ENCODE peak calls at places on chromosomes 12 and 14, in seven cellular contexts. G, O, S, A, F, R and U are unnamed samples.

GRCh38 chr14:81337073-81337472 is 63.1 kb downstream of the STON2 start:
- DNase-seq in G (no peak), O (no peak), S (no peak), A (no peak), F (no peak), R (no peak), U (no peak)

GRCh38 chr14:29971101-29971500 is 43.5 kb upstream of the PRKD1 start:
- DNase-seq in G (no peak), O (no peak), S (no peak), A (no peak), F (no peak), R (no peak), U (no peak)

GRCh38 chr12:2894961-2895360 is 4.3 kb downstream of the TULP3 start:
- DNase-seq in G (no peak), O (no peak), S (no peak), A (no peak), F (no peak), R (no peak), U (no peak)

GRCh38 chr14:68781161-68782021 is 11.5 kb downstream of the ZFP36L1 start:
- DNase-seq in G (no peak), O (no peak), S (no peak), A (no peak), F (no peak), R (no peak), U (peak; percentile 60)

GRCh38 chr14:40850191-40850590 is 756.5 kb upstream of the LRFN5 start:
- DNase-seq in G (no peak), O (no peak), S (no peak), A (no peak), F (no peak), R (no peak), U (peak; percentile 11)

GRCh38 chr14:67428501-67429031 is 16.6 kb upstream of the PLEK2 start:
- DNase-seq in G (peak; percentile 57), O (peak; percentile 50), S (no peak), A (peak; percentile 75), F (no peak), R (peak; percentile 93), U (peak; percentile 88)

GRCh38 chr12:122050706-122051105 is 27.9 kb upstream of the MLXIP start:
- DNase-seq in G (no peak), O (no peak), S (no peak), A (no peak), F (no peak), R (no peak), U (no peak)

GRCh38 chr12:10031771-10032175 is 1.3 kb downstream of the CLEC9A start:
- DNase-seq in G (peak; percentile 86), O (peak; percentile 54), S (no peak), A (peak; percentile 87), F (peak; percentile 25), R (peak; percentile 93), U (peak; percentile 83)

GRCh38 chr14:52063107-52063506 is 5.8 kb downstream of the NID2 start:
- DNase-seq in G (no peak), O (no peak), S (no peak), A (peak; percentile 37), F (no peak), R (no peak), U (peak; percentile 28)

GRCh38 chr12:132261328-132262138 is 67.9 kb downstream of the GALNT9 start:
- DNase-seq in G (no peak), O (no peak), S (no peak), A (no peak), F (no peak), R (no peak), U (no peak)

GRCh38 chr12:121580959-121581680 is at the start of gene KDM2B:
- DNase-seq in G (peak; percentile 79), O (peak; percentile 65), S (peak; percentile 54), A (peak; percentile 67), F (no peak), R (peak; percentile 27), U (peak; percentile 90)

GRCh38 chr12:16685107-16685506 is 79.1 kb upstream of the LMO3 start:
- DNase-seq in G (no peak), O (no peak), S (no peak), A (peak; percentile 1), F (no peak), R (no peak), U (peak; percentile 5)

GRCh38 chr12:126554599-126554998 is 1489.4 kb downstream of the AACS start:
- DNase-seq in G (no peak), O (peak; percentile 57), S (no peak), A (no peak), F (peak; percentile 19), R (no peak), U (peak; percentile 26)

GRCh38 chr12:104656921-104657320 is 200.2 kb downstream of the CHST11 start:
- DNase-seq in G (peak; percentile 18), O (no peak), S (no peak), A (peak; percentile 54), F (no peak), R (no peak), U (no peak)

GRCh38 chr12:86647800-86648199 is 391.6 kb upstream of the MGAT4C start:
- DNase-seq in G (no peak), O (no peak), S (no peak), A (no peak), F (no peak), R (no peak), U (no peak)

DNA sequence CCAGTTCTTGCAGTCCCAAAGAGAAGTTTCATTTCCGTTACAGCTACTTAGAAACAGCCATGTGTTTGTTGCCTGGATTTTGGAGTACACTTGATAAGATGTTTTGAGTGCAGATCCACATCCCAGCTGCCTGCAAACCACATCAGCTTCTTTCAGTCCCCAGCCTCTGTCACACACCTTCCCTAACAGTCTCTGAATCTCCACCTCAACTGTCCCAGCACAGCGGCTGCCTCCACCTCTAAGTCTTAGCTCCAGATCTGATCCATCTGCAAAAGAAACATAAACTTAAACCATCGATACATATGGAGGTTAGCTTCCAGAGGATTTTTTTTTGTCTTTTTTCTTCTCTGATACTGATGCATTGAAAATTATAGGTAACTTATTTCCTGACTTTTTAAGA is 8.4 kb downstream of the CD163 start:
- DNase-seq in G (no peak), O (no peak), S (no peak), A (no peak), F (no peak), R (no peak), U (no peak)
- H2BK120ac ChIP-seq in G (no peak overlapping the region), O (no peak overlapping the region), S (no peak overlapping the region), A (no peak overlapping the region), F (no peak overlapping the region), R (no peak overlapping the region), U (no peak overlapping the region)

GRCh38 chr12:49297695-49298060 is 2.7 kb downstream of the PRPH start:
- DNase-seq in G (no peak), O (no peak), S (no peak), A (no peak), F (no peak), R (no peak), U (no peak)
- H2BK120ac ChIP-seq in G (no peak overlapping the region), O (no peak overlapping the region), S (no peak overlapping the region), A (no peak overlapping the region), F (no peak overlapping the region), R (no peak overlapping the region), U (no peak overlapping the region)

GRCh38 chr12:54049164-54049563 is 4.5 kb upstream of the HOXC4 start:
- DNase-seq in G (no peak), O (no peak), S (no peak), A (no peak), F (no peak), R (no peak), U (no peak)

GRCh38 chr12:54052745-54053624 is 650 bp upstream of the HOXC4 start:
- DNase-seq in G (peak; percentile 34), O (peak; percentile 67), S (no peak), A (no peak), F (no peak), R (no peak), U (peak; percentile 56)

GRCh38 chr12:54050479-54050805 is 3.2 kb upstream of the HOXC4 start:
- DNase-seq in G (no peak), O (no peak), S (no peak), A (no peak), F (no peak), R (no peak), U (no peak)

GRCh38 chr12:54051916-54052744 is 1.5 kb upstream of the HOXC4 start:
- DNase-seq in G (peak; percentile 44), O (no peak), S (no peak), A (no peak), F (no peak), R (no peak), U (no peak)

DNA sequence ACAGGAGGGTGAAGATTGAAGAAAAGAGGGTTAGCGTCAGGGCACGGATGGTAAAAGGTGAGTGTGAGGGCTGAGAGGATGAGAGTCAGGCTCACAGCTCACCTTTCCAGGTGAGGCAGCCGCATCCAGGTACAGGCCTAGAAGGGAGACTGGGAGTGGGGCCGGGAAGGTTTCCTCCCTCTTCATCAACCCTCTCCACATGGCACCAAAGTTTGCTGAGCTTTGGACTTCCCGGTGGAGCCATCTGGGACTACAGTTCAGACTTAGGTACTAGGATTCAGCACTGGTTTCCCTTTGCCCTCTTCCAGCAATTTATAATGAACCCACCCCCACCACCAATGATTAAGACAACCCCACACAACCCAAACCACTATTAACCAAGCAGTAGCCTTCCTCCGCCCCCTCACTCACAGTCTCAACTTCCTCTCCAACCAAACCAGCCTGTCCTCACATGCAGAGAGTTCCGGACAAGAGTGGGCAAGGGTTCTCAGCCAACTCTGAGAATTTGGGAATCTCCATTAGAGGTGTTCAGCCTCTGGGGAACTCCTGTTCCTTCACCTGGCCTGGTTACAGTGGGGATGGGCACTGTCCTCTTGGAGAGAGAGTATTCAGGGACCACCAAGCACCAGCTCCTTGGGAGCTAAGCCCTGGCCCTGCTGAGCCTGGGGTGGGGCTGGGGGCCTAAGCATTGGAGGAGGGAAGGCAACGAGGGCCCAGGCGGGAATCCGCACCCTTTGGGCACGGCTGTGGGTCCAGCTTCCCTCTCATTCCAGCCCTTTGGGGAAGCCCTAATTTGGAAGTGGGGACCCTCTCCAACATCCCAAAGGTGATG is 2.3 kb upstream of the HOXC4 start:
- DNase-seq in G (no peak), O (no peak), S (no peak), A (no peak), F (no peak), R (no peak), U (no peak)
- H2BK120ac ChIP-seq in G (no peak overlapping the region), O (no peak overlapping the region), S (no peak overlapping the region), A (no peak overlapping the region), F (no peak overlapping the region), R (no peak overlapping the region), U (no peak overlapping the region)

DNA sequence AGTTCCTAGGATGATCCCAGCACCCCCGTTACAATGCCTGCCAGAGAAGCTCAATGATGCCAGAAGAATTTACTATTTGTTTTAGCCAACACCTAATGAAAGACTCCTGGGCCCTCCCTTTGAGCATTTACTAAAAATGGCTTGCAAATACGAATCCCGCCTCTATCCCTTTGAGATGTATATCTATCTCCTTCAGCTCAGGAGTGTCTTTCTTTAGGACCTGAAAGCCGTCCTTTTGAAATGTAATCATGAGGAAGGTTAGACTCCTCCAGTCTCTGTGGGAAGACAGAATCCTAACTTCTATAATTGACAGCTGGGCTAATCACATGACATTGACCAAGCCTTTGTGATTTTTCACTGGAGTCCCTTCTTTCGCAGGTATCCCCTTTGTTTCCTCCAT is 19.2 kb upstream of the DYNC1H1 start:
- DNase-seq in G (no peak), O (peak; percentile 67), S (no peak), A (no peak), F (peak; percentile 46), R (no peak), U (no peak)
- H2BK120ac ChIP-seq in G (no peak overlapping the region), O (no peak overlapping the region), S (no peak overlapping the region), A (no peak overlapping the region), F (no peak overlapping the region), R (no peak overlapping the region), U (no peak overlapping the region)